ENCODE peak calls at places on chromosomes 13 and 19, in four cellular contexts. B, C, O and N are unnamed samples.

GRCh38 chr13:94028234-94029145 is 451.0 kb downstream of the DCT start:
- DNase-seq in B (no peak), C (peak), O (no peak), N (no peak)

GRCh38 chr19:3125900-3126524 is 9.8 kb upstream of the GNA15 start:
- DNase-seq in O (no peak), C (peak), B (peak), N (peak)

GRCh38 chr13:37446503-37446902 is 152.1 kb downstream of the POSTN start:
- DNase-seq in O (no peak), C (no peak), B (no peak), N (no peak)

GRCh38 chr13:65336106-65336603 is 1894.0 kb downstream of the PCDH9 start:
- DNase-seq in O (no peak), C (no peak), B (no peak), N (no peak)

GRCh38 chr13:43057653-43058317 is 34.4 kb downstream of the DNAJC15 start:
- DNase-seq in C (peak), O (no peak), B (no peak), N (peak)

GRCh38 chr19:1512671-1513491 is at the start of gene ADAMTSL5:
- DNase-seq in O (no peak), C (peak), B (peak), N (peak)

GRCh38 chr19:16373989-16374388 is 49.4 kb downstream of the KLF2 start:
- DNase-seq in O (no peak), C (no peak), B (no peak), N (no peak)

GRCh38 chr19:4038661-4039096 is 28.0 kb downstream of the ZBTB7A start:
- DNase-seq in O (no peak), C (no peak), B (no peak), N (no peak)

GRCh38 chr19:40771101-40771539 is 4.2 kb upstream of the MIA start:
- DNase-seq in O (no peak), B (no peak), C (peak), N (no peak)

GRCh38 chr19:4597975-4598671 is 38.6 kb upstream of the SEMA6B start:
- DNase-seq in O (no peak), B (peak), C (no peak), N (peak)

GRCh38 chr19:58399903-58400637 is 4.6 kb downstream of the RNF225 start:
- DNase-seq in B (no peak), O (no peak), C (no peak), N (no peak)

GRCh38 chr13:50457430-50458393 is 385.8 kb downstream of the DLEU7 start:
- DNase-seq in O (no peak), B (no peak), C (no peak), N (no peak)

GRCh38 chr13:65292488-65292901 is 1937.6 kb downstream of the PCDH9 start:
- DNase-seq in O (no peak), B (no peak), C (no peak), N (no peak)

GRCh38 chr13:65600702-65601101 is 1629.4 kb downstream of the PCDH9 start:
- DNase-seq in B (no peak), C (no peak), O (no peak), N (no peak)

GRCh38 chr13:73064991-73065390 is 6.2 kb downstream of the KLF5 start:
- DNase-seq in C (no peak), O (no peak), B (no peak), N (no peak)

GRCh38 chr19:4933528-4933927 is 24.2 kb downstream of the UHRF1 start:
- DNase-seq in O (no peak), B (no peak), C (no peak), N (no peak)

GRCh38 chr19:48489608-48490216 is 20.5 kb downstream of the CYTH2 start:
- DNase-seq in O (no peak), B (peak), C (peak), N (peak)

GRCh38 chr13:106139407-106139806 is 396.1 kb downstream of the EFNB2 start:
- DNase-seq in O (no peak), B (no peak), C (no peak), N (no peak)

GRCh38 chr13:26743971-26744370 is 16.6 kb downstream of the GPR12 start:
- DNase-seq in O (no peak), C (no peak), B (no peak), N (no peak)

GRCh38 chr13:73251866-73252265 is 193.1 kb downstream of the KLF5 start:
- DNase-seq in C (no peak), B (no peak), O (no peak), N (no peak)

GRCh38 chr19:3336680-3337523 is 29.5 kb upstream of the NFIC start:
- DNase-seq in C (peak), O (no peak), B (no peak), N (no peak)

GRCh38 chr13:33109801-33110200 is 93.6 kb downstream of the KL start:
- DNase-seq in C (no peak), B (peak), O (no peak), N (peak)

GRCh38 chr13:27712421-27712820 is 79.9 kb upstream of the GSX1 start:
- DNase-seq in O (no peak), B (no peak), C (peak), N (no peak)

GRCh38 chr13:78636493-78636892 is 22.5 kb downstream of the OBI1 start:
- DNase-seq in O (no peak), B (no peak), C (no peak), N (no peak)

GRCh38 chr19:7469654-7470285 is 19.1 kb downstream of the PEX11G start:
- DNase-seq in B (no peak), O (no peak), C (no peak), N (no peak)

GRCh38 chr19:4297901-4298771 is 4.1 kb downstream of the TMIGD2 start:
- DNase-seq in B (no peak), C (peak), O (no peak), N (peak)

GRCh38 chr13:78608254-78608704 is 4.9 kb upstream of the POU4F1 start:
- DNase-seq in C (no peak), O (no peak), B (no peak), N (peak)

DNA sequence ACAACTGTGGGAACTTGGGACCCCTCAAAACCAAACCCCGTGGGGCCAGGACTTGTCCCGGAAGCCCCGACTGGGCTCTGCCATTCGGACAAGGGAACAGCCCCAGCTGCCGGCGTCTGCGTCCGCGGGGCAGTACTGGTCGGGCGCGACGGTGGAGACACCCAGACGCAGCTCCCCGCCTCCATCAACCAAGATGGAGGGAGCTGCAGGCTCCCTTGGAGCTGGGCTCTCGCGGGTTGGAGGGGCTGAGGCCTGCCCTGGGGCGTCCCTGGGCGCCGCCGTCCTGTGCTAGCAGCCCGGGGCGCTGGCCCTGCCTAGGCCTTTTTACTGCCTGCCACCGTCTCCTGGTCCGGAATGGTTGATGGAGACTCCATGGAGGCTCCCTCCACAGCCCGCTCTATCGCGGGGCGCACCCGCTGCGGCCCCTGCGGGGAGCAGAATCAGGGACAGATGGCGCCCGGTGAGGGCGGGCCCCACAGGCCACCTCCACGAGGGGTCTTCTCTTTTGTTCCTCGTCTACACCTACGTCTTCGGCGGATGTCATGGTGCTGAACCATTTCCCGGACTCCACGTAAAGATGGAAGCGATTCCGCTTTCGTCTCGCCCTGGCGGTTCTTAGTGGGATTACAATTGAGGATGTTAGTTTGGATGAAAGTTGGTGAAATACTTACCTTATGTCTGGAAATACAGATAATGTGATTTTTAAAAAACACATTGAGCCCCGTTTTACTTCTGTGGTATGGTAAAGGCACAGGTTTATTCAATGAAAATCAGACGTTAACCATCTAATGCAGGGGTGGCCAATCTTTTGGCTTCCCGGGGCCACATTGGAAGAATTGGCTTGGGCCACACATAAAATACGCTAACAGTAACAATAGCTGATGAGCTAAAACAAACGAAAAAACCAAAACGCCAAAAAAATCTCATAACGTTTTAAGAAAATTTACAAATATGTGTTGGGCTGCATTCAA is 1.2 kb upstream of the ZMYM5 start:
- DNase-seq in C (no peak), B (peak), O (no peak), N (peak)
- TF ChIP-seq ESRRA in C (no peak), B (no peak), O (no peak), N (no peak)

GRCh38 chr13:44934724-44935123 is 54.5 kb downstream of the NUFIP1 start:
- DNase-seq in B (no peak), O (peak), C (no peak), N (no peak)
- TF ChIP-seq CREB1 in B (no peak), O (no peak), C (no peak), N (no peak)

GRCh38 chr13:90700340-90700739 is 647.1 kb upstream of the MIR17HG start:
- DNase-seq in C (no peak), B (no peak), O (no peak), N (no peak)
- TF ChIP-seq NR2C2 in C (no peak), B (no peak), O (no peak), N (no peak)

GRCh38 chr13:34391071-34391470 is 551.0 kb upstream of the NBEA start:
- DNase-seq in O (no peak), B (no peak), C (no peak), N (no peak)
- TF ChIP-seq ESRRA in O (no peak), B (no peak), C (no peak), N (no peak)

DNA sequence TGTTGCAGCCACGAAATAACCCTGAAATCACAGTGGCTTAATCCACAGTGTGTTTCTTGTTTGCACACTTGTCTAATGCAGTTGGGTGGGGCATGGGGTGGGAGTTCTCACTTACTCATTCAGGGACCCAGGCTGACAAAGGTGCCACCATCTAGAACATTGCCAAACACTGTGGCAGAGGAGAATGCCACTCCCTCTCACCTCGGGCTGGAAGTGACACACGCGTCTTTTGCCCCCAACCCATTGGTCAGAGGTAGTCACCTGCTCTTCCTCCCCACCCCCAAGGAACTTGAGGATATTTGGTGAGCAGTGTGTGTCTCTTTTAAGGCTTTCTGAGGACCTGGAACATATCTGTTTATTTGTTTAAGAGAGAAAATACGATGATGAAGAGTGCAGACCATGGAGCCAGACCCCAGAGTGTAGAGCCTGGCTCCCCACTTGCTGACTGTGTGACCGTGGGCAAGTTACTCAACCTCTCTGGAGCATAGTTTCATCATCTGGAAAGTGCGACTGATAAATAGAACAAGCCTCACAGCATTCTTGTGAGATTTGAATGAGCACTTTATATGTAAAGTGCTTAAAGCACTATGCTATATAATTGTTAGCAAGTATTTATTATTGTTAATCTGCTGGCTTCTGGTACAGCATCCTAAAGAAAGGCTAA is 17.4 kb downstream of the GPR183 start:
- DNase-seq in B (no peak), C (no peak), O (no peak), N (no peak)
- TF ChIP-seq CREB1 in B (no peak), C (no peak), O (no peak), N (no peak)

DNA sequence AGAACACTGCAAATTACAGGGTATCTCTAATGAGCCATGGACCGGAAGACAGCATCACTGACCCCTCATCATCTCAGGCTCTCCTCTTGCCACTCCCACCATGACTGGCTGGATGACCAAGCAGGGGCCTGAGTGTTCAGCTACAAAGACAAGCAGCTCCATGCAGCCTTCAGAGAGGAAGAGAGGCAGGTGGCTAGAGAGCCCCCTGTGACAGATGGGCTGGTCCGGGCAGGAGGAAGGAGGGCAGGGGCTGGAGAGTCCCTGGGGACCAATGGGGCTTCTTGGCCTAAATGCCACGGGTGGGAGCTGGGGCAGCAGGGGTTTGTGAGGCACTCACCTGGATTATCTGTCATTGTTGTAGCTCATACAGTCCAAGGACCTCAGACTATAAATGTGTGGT is 12.8 kb upstream of the RASA3 start:
- DNase-seq in O (no peak), B (no peak), C (no peak), N (no peak)
- TF ChIP-seq NR2C2 in O (no peak), B (no peak), C (no peak), N (no peak)

GRCh38 chr13:111658150-111659100 is 338.0 kb downstream of the TEX29 start:
- DNase-seq in B (no peak), O (no peak), C (no peak), N (peak)

GRCh38 chr13:111661052-111661451 is 340.6 kb downstream of the TEX29 start:
- DNase-seq in O (no peak), B (no peak), C (no peak), N (no peak)

GRCh38 chr13:111661776-111662175 is 341.3 kb downstream of the TEX29 start:
- DNase-seq in B (no peak), C (no peak), O (no peak), N (no peak)

GRCh38 chr13:111659236-111659635 is 338.8 kb downstream of the TEX29 start:
- DNase-seq in B (no peak), O (no peak), C (no peak), N (no peak)

DNA sequence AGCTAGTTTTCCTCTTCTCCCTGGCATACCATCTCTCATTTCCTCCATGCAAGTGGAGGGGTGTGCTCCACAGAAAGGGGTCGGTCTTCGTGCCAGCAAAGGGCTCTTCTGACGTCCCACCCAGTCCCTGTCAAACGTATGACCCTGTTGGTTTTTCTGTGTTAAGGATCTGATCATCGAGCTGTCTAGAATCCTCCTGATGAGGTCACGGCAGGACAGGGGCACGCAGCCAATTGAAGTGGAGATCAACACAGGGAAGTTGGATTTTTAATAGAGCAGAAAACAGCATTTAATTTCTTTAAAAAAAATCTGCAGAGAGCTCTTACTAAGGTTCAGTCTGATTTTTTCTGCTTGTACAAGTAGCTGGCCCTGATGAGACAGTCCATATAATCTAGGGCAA is 339.4 kb downstream of the TEX29 start:
- DNase-seq in C (no peak), B (no peak), O (no peak), N (no peak)
- TF ChIP-seq ESRRA in C (no peak), B (no peak), O (no peak), N (no peak)

GRCh38 chr13:45370922-45371406 is 30.0 kb upstream of the TPT1 start:
- DNase-seq in C (no peak), B (peak), O (no peak), N (peak)
- TF ChIP-seq CREB1 in C (no peak), B (no peak), O (no peak), N (no peak)

GRCh38 chr19:52987221-52987620 is 24.5 kb upstream of the ZNF816 start:
- DNase-seq in B (no peak), C (no peak), O (no peak), N (no peak)
- TF ChIP-seq NR2C2 in B (no peak), C (no peak), O (no peak), N (no peak)

GRCh38 chr19:21028969-21029268 is 8.5 kb downstream of the ZNF430 start:
- DNase-seq in O (no peak), B (no peak), C (no peak), N (no peak)

GRCh38 chr19:21020298-21021227 is at the start of gene ZNF430:
- DNase-seq in B (peak), O (peak), C (peak), N (peak)

GRCh38 chr19:21022996-21023395 is 2.5 kb downstream of the ZNF430 start:
- DNase-seq in O (no peak), C (peak), B (no peak), N (no peak)

GRCh38 chr19:21023901-21024300 is 3.4 kb downstream of the ZNF430 start:
- DNase-seq in O (no peak), B (no peak), C (no peak), N (no peak)
- TF ChIP-seq ESRRA in O (no peak), B (no peak), C (no peak), N (no peak)